ENCODE peak calls at places on chromosomes 3 and 15, in five cellular contexts. L, O, Y, Q and D are unnamed samples.

GRCh38 chr15:43939070-43939469 is 112.3 kb downstream of the WDR76 start:
- DNase-seq in L (peak; percentile 42), Q (peak; percentile 55), O (no peak), Y (no peak), D (no peak)

GRCh38 chr15:66131200-66131599 is 122.3 kb downstream of the MEGF11 start:
- DNase-seq in L (no peak), Y (no peak), Q (no peak), O (no peak), D (no peak)

GRCh38 chr15:51647128-51647562 is 24.6 kb upstream of the DMXL2 start:
- DNase-seq in Q (peak; percentile 86), O (no peak), L (peak; percentile 76), Y (no peak), D (no peak)

GRCh38 chr3:50658416-50658815 is 16.3 kb upstream of the DOCK3 start:
- DNase-seq in Y (no peak), Q (no peak), L (peak; percentile 62), O (no peak), D (no peak)

GRCh38 chr3:160665784-160666526 is 11.0 kb upstream of the ARL14 start:
- DNase-seq in Y (no peak), O (no peak), L (peak; percentile 84), Q (no peak), D (no peak)

GRCh38 chr3:187767266-187768032 is 22.2 kb upstream of the BCL6 start:
- DNase-seq in L (peak; percentile 89), Q (no peak), Y (no peak), O (no peak), D (no peak)

GRCh38 chr3:32021748-32022147 is 40.2 kb downstream of the ZNF860 start:
- DNase-seq in Y (no peak), L (no peak), O (no peak), Q (no peak), D (no peak)

GRCh38 chr3:53191836-53192480 is 30.9 kb downstream of the PRKCD start:
- DNase-seq in L (no peak), Q (no peak), Y (no peak), O (peak; percentile 29), D (no peak)

GRCh38 chr3:72520205-72520604 is 328.0 kb downstream of the SHQ1 start:
- DNase-seq in Y (no peak), Q (no peak), O (no peak), L (no peak), D (no peak)

GRCh38 chr15:100043069-100043641 is 298.6 kb downstream of the ADAMTS17 start:
- DNase-seq in L (peak; percentile 88), Q (no peak), O (no peak), Y (no peak), D (no peak)

GRCh38 chr3:149501524-149501923 is 27.0 kb downstream of the TM4SF4 start:
- DNase-seq in Q (no peak), L (no peak), Y (no peak), O (no peak), D (no peak)

GRCh38 chr3:131733086-131733841 is 230.5 kb upstream of the MRPL3 start:
- DNase-seq in Q (no peak), Y (no peak), L (no peak), O (no peak), D (no peak)

GRCh38 chr3:133295199-133295901 is 104.5 kb upstream of the BFSP2 start:
- DNase-seq in O (no peak), Q (peak; percentile 64), Y (no peak), L (peak; percentile 76), D (no peak)

GRCh38 chr15:35071071-35071470 is 14.0 kb downstream of the NANOGP8 start:
- DNase-seq in Q (no peak), Y (no peak), L (no peak), O (no peak), D (no peak)

GRCh38 chr15:35514759-35515158 is 31.2 kb downstream of the DPH6 start:
- DNase-seq in Y (no peak), Q (no peak), L (no peak), O (no peak), D (no peak)

GRCh38 chr15:75823860-75824613 is 19.2 kb upstream of the UBE2Q2 start:
- DNase-seq in L (peak; percentile 48), Q (no peak), Y (no peak), O (no peak), D (no peak)

GRCh38 chr3:126008219-126008618 is 39.2 kb downstream of the ROPN1B start:
- DNase-seq in Q (no peak), L (no peak), Y (no peak), O (no peak), D (no peak)

GRCh38 chr15:101384276-101384675 is 89.2 kb upstream of the SNRPA1 start:
- DNase-seq in Q (no peak), Y (no peak), L (no peak), O (no peak), D (no peak)

GRCh38 chr3:22263042-22263441 is 512.0 kb upstream of the ZNF385D start:
- DNase-seq in Y (no peak), Q (no peak), L (peak; percentile 70), O (no peak), D (no peak)

GRCh38 chr15:25678498-25678865 is 184.6 kb downstream of the ATP10A start:
- DNase-seq in Y (no peak), O (no peak), Q (no peak), L (no peak), D (no peak)

GRCh38 chr15:60585743-60586708 is 107.1 kb upstream of the ICE2 start:
- DNase-seq in O (peak; percentile 76), L (peak; percentile 77), Y (peak; percentile 30), Q (peak; percentile 60), D (peak; percentile 63)

GRCh38 chr3:128395500-128396125 is 71.1 kb downstream of the DNAJB8 start:
- DNase-seq in O (no peak), L (no peak), Q (peak; percentile 65), Y (no peak), D (no peak)

GRCh38 chr15:72184165-72184811 is 13.3 kb downstream of the GRAMD2A start:
- DNase-seq in L (peak; percentile 61), Q (no peak), O (no peak), Y (no peak), D (no peak)

GRCh38 chr3:53162672-53163458 is 1.9 kb downstream of the PRKCD start:
- DNase-seq in L (peak; percentile 37), Y (peak; percentile 46), Q (no peak), O (peak; percentile 85), D (peak; percentile 56)

GRCh38 chr3:151890721-151891141 is 17.3 kb downstream of the SUCNR1 start:
- DNase-seq in Y (no peak), Q (no peak), O (no peak), L (peak; percentile 81), D (no peak)

GRCh38 chr3:124235446-124235845 is 243.5 kb upstream of the ROPN1 start:
- DNase-seq in Y (no peak), O (no peak), L (no peak), Q (no peak), D (no peak)

GRCh38 chr3:55484741-55485207 is 2.3 kb downstream of the WNT5A start:
- DNase-seq in O (no peak), Y (no peak), Q (no peak), L (no peak), D (no peak)
- H3K4me3 ChIP-seq in O (no peak overlapping the region), Y (no peak overlapping the region), Q (no peak overlapping the region), L (no peak overlapping the region), D (no peak overlapping the region)

GRCh38 chr15:48579945-48580671 is 65.4 kb downstream of the FBN1 start:
- DNase-seq in L (no peak), Y (no peak), Q (no peak), O (no peak), D (no peak)
- H3K4me3 ChIP-seq in L (no peak overlapping the region), Y (no peak overlapping the region), Q (no peak overlapping the region), O (no peak overlapping the region), D (no peak overlapping the region)

DNA sequence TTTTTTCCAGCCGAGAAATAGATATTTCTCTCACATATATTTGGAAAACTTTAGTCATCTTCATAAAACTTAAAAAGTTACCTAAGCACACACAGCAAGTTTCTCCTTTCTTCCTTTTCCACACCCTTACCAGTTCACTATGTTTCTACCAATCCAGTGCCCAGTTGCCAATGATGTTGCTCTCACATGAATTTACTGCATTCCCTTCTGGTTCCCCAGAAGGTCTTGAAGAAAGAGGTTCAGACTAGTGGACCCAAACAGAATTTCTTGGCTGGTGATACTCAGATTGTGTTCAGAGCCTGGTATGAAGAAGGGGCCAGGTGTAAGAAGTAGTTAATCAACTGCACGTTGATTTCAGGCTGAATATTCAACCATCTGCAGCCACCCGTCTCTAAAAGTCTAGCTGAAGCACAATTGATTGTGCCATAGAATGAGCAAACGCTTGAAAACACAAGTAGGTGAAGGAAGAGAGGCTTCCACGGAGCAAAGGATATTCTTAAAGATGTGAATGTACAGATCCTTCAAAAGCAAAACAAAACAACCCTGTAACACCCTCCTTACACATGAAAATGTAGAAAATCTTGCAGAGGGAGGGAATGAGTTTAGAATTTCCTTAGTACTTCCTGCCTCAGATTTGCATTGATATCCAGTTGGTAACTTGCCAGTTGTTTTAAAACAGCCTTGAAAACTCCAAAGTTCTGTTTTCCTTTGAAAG is 4.6 kb downstream of the RBMS3 start:
- DNase-seq in Y (no peak), Q (no peak), L (peak; percentile 69), O (no peak), D (no peak)
- H3K4me3 ChIP-seq in Y (no peak overlapping the region), Q (peak overlapping the region; percentile 52), L (peak overlapping the region; percentile 28), O (no peak overlapping the region), D (no peak overlapping the region)

GRCh38 chr3:182800508-182800907 is 7.2 kb downstream of the ATP11B start:
- DNase-seq in O (no peak), Q (no peak), Y (no peak), L (no peak), D (no peak)

GRCh38 chr3:182807056-182807455 is 13.8 kb downstream of the ATP11B start:
- DNase-seq in O (no peak), Y (no peak), Q (no peak), L (no peak), D (no peak)

GRCh38 chr3:182803596-182803995 is 10.3 kb downstream of the ATP11B start:
- DNase-seq in L (peak; percentile 37), Y (no peak), O (no peak), Q (no peak), D (no peak)

GRCh38 chr3:182803006-182803405 is 9.7 kb downstream of the ATP11B start:
- DNase-seq in O (no peak), Y (no peak), L (peak; percentile 53), Q (no peak), D (no peak)

GRCh38 chr3:182802413-182802812 is 9.1 kb downstream of the ATP11B start:
- DNase-seq in Y (no peak), O (no peak), Q (no peak), L (peak; percentile 79), D (no peak)
- H3K4me3 ChIP-seq in Y (no peak overlapping the region), O (no peak overlapping the region), Q (no peak overlapping the region), L (no peak overlapping the region), D (no peak overlapping the region)